ENCODE peak calls at places on chromosomes 7 and 10, in four cellular contexts. T, P, A and O are unnamed samples.
A peak's percentile ranks its signal among the peaks of the same experiment; 100 is the strongest.

GRCh38 chr10:76553231-76553630 is 1084.4 kb downstream of the KCNMA1 start:
- DNase-seq in T (no peak), P (no peak), A (no peak), O (no peak)

GRCh38 chr7:5643280-5643679 is 138.2 kb downstream of the RNF216 start:
- DNase-seq in T (no peak), P (peak; percentile 63), A (no peak), O (peak; percentile 82)

GRCh38 chr10:17115683-17116082 is 13.9 kb downstream of the CUBN start:
- DNase-seq in T (no peak), P (no peak), A (peak; percentile 51), O (peak; percentile 56)

GRCh38 chr10:3452234-3452633 is 279.7 kb upstream of the PITRM1 start:
- DNase-seq in T (no peak), P (no peak), A (peak; percentile 97), O (peak; percentile 77)

GRCh38 chr7:35647171-35647574 is 47.8 kb downstream of the HERPUD2 start:
- DNase-seq in T (no peak), P (peak; percentile 46), A (peak; percentile 36), O (peak; percentile 95)

GRCh38 chr10:99540673-99541531 is 8.2 kb downstream of the NKX2-3 start:
- DNase-seq in T (no peak), P (peak; percentile 54), A (no peak), O (no peak)

GRCh38 chr10:13218878-13219277 is 15.3 kb downstream of the UCMA start:
- DNase-seq in T (no peak), P (no peak), A (no peak), O (no peak)

GRCh38 chr10:130022501-130023299 is 58.6 kb upstream of the EBF3 start:
- DNase-seq in T (no peak), P (peak; percentile 17), A (peak; percentile 85), O (no peak)

GRCh38 chr10:50506861-50507573 is 116.7 kb downstream of the SGMS1 start:
- DNase-seq in T (no peak), P (no peak), A (no peak), O (no peak)

GRCh38 chr10:29784175-29784773 is 149.5 kb upstream of the SVIL start:
- DNase-seq in T (peak; percentile 56), P (peak; percentile 86), A (peak; percentile 100), O (peak; percentile 94)

GRCh38 chr10:33621143-33621542 is 286.7 kb upstream of the NRP1 start:
- DNase-seq in T (no peak), P (no peak), A (no peak), O (no peak)

GRCh38 chr10:93991596-93992284 is 2.0 kb upstream of the PLCE1 start:
- DNase-seq in T (no peak), P (peak; percentile 57), A (peak; percentile 73), O (peak; percentile 94)

GRCh38 chr7:47427046-47427643 is 154.8 kb downstream of the TNS3 start:
- DNase-seq in T (no peak), P (no peak), A (no peak), O (no peak)

GRCh38 chr10:122404576-122404975 is 30.1 kb downstream of the PLEKHA1 start:
- DNase-seq in T (no peak), P (no peak), A (no peak), O (no peak)

GRCh38 chr10:3425713-3426112 is 253.1 kb upstream of the PITRM1 start:
- DNase-seq in T (no peak), P (no peak), A (no peak), O (no peak)

GRCh38 chr7:128829391-128830166 is 627 bp upstream of the FLNC start:
- DNase-seq in T (no peak), P (no peak), A (peak; percentile 84), O (peak; percentile 84)

GRCh38 chr10:129741978-129742741 is 221.9 kb downstream of the EBF3 start:
- DNase-seq in T (no peak), P (peak; percentile 12), A (no peak), O (no peak)

GRCh38 chr7:157840913-157841756 is 504.3 kb downstream of the DNAJB6 start:
- DNase-seq in T (no peak), P (peak; percentile 73), A (no peak), O (peak; percentile 53)

GRCh38 chr7:418636-419280 is 100.9 kb downstream of the PDGFA start:
- DNase-seq in T (no peak), P (no peak), A (no peak), O (no peak)

GRCh38 chr7:31261373-31261772 is 79.2 kb downstream of the NEUROD6 start:
- DNase-seq in T (no peak), P (no peak), A (no peak), O (peak; percentile 7)

GRCh38 chr7:33666526-33666925 is 238.8 kb upstream of the BMPER start:
- DNase-seq in T (no peak), P (no peak), A (peak; percentile 6), O (no peak)
- H3K56ac ChIP-seq in T (no peak overlapping the region), P (no peak overlapping the region), A (no peak overlapping the region), O (no peak overlapping the region)

DNA sequence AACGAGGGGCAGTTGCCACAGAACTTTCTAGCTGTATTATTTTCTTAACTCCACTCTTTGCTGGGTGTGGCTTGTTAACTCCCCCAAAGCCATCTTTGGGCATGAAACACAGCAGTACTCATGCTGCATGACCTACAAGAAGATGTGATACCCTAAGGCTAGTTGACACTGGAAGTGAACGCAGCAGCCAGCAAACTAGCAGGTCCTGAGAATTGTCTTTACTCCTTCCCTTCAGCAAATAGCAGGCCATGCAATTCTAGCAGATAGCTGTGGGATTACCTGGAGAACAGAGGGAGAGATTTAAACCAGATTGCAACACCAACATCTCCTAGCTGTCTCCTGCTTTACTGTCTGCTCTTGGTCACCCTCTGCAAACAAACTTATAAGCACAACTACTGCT is 688.0 kb upstream of the ZWINT start:
- DNase-seq in T (no peak), P (no peak), A (no peak), O (peak; percentile 42)
- H3K56ac ChIP-seq in T (no peak overlapping the region), P (no peak overlapping the region), A (no peak overlapping the region), O (no peak overlapping the region)

GRCh38 chr10:90977162-90977854 is 56.4 kb upstream of the ANKRD1 start:
- DNase-seq in T (no peak), P (no peak), A (no peak), O (no peak)
- H3K56ac ChIP-seq in T (no peak overlapping the region), P (no peak overlapping the region), A (no peak overlapping the region), O (no peak overlapping the region)

GRCh38 chr10:6187278-6187677 is 15.5 kb upstream of the PFKFB3 start:
- DNase-seq in T (no peak), P (no peak), A (no peak), O (no peak)
- H3K56ac ChIP-seq in T (no peak overlapping the region), P (no peak overlapping the region), A (no peak overlapping the region), O (no peak overlapping the region)